ENCODE peak calls at places on chromosomes 12 and 14, in eight cellular contexts. G is HFFc6; H is germinal center; L is activated effector memory CD4-positive, alpha-beta T cell treated with anti-CD3 and anti-CD28 coated beads, Interleukin-2, amount 50 U/mL, for 16 hours; F is endothelial cell; V is OCI-LY7; Q is LoVo; W is kidney tubule cell. X is an unnamed sample.

GRCh38 chr14:64733899-64734298 is 29.7 kb downstream of the PLEKHG3 start:
- DNase-seq in G (no peak), H (no peak), L (no peak), F (no peak), V (no peak), Q (no peak), W (no peak), X (no peak)

GRCh38 chr12:62697893-62698292 is 231.3 kb downstream of the MON2 start:
- DNase-seq in G (no peak), H (no peak), L (no peak), F (no peak), V (no peak), Q (no peak), W (no peak), X (no peak)

GRCh38 chr12:27305673-27306504 is 26.7 kb upstream of the BMAL2 start:
- DNase-seq in G (peak), H (peak), L (no peak), F (no peak), V (peak), Q (peak), W (peak), X (no peak)

GRCh38 chr14:77663289-77663688 is 44.5 kb downstream of the ALKBH1 start:
- DNase-seq in G (peak), H (no peak), L (no peak), F (no peak), V (no peak), Q (no peak), W (peak), X (no peak)

GRCh38 chr12:130747867-130748740 is 32.0 kb upstream of the RIMBP2 start:
- DNase-seq in G (peak), H (peak), L (peak), F (peak), V (peak), Q (peak), W (peak), X (peak)

GRCh38 chr12:11154400-11154925 is 16.5 kb upstream of the SMIM10L1 start:
- DNase-seq in G (no peak), H (no peak), L (no peak), F (no peak), V (no peak), Q (no peak), W (no peak), X (no peak)

GRCh38 chr12:14514946-14515345 is 52.7 kb downstream of the PLBD1 start:
- DNase-seq in G (no peak), H (no peak), L (no peak), F (no peak), V (no peak), Q (no peak), W (no peak), X (no peak)

GRCh38 chr12:93060666-93061413 is 131.7 kb upstream of the EEA1 start:
- DNase-seq in G (no peak), H (no peak), L (no peak), F (no peak), V (no peak), Q (no peak), W (no peak), X (no peak)

GRCh38 chr14:60651936-60652673 is 2.8 kb upstream of the SIX1 start:
- DNase-seq in G (no peak), H (no peak), L (no peak), F (peak), V (no peak), Q (no peak), W (peak), X (no peak)

GRCh38 chr12:132376464-132376830 is 47.1 kb upstream of the GALNT9 start:
- DNase-seq in G (no peak), H (no peak), L (no peak), F (no peak), V (no peak), Q (no peak), W (no peak), X (no peak)

GRCh38 chr14:75440733-75441474 is 13.1 kb downstream of the JDP2 start:
- DNase-seq in G (peak), H (no peak), L (no peak), F (no peak), V (peak), Q (no peak), W (no peak), X (no peak)

GRCh38 chr14:75884198-75884611 is 97.6 kb downstream of the TGFB3 start:
- DNase-seq in G (peak), H (no peak), L (no peak), F (peak), V (no peak), Q (no peak), W (peak), X (no peak)

GRCh38 chr14:34851395-34851794 is 23.8 kb downstream of the BAZ1A start:
- DNase-seq in G (no peak), H (no peak), L (no peak), F (no peak), V (no peak), Q (no peak), W (no peak), X (no peak)

GRCh38 chr12:47789712-47790489 is 16.9 kb downstream of the SLC48A1 start:
- DNase-seq in G (no peak), H (no peak), L (no peak), F (no peak), V (no peak), Q (no peak), W (no peak), X (no peak)

GRCh38 chr12:77120695-77121094 is 55.3 kb upstream of the E2F7 start:
- DNase-seq in G (peak), H (no peak), L (no peak), F (no peak), V (no peak), Q (no peak), W (peak), X (no peak)

GRCh38 chr14:96165493-96166474 is 38.9 kb upstream of the BDKRB2 start:
- DNase-seq in G (no peak), H (no peak), L (peak), F (no peak), V (no peak), Q (peak), W (no peak), X (no peak)

GRCh38 chr12:6370994-6371754 is 4.2 kb downstream of the SCNN1A start:
- DNase-seq in G (peak), H (no peak), L (no peak), F (peak), V (no peak), Q (peak), W (peak), X (no peak)

GRCh38 chr12:74499192-74499591 is 38.4 kb upstream of the ATXN7L3B start:
- DNase-seq in G (no peak), H (no peak), L (no peak), F (no peak), V (no peak), Q (no peak), W (no peak), X (no peak)

GRCh38 chr12:97960741-97961608 is 498.4 kb downstream of the RMST start:
- DNase-seq in G (no peak), H (peak), L (no peak), F (peak), V (peak), Q (peak), W (peak), X (no peak)

GRCh38 chr12:1466481-1467260 is 127.7 kb downstream of the FBXL14 start:
- DNase-seq in G (no peak), H (no peak), L (no peak), F (no peak), V (no peak), Q (no peak), W (no peak), X (no peak)

GRCh38 chr14:97977711-97978261 is 1180.6 kb downstream of the VRK1 start:
- DNase-seq in G (no peak), H (no peak), L (peak), F (no peak), V (no peak), Q (no peak), W (peak), X (peak)

GRCh38 chr12:16984484-16984883 is 378.5 kb upstream of the LMO3 start:
- DNase-seq in G (no peak), H (no peak), L (no peak), F (no peak), V (peak), Q (no peak), W (no peak), X (no peak)

GRCh38 chr14:72740966-72741835 is 152.7 kb downstream of the DPF3 start:
- DNase-seq in G (no peak), H (no peak), L (no peak), F (no peak), V (no peak), Q (no peak), W (no peak), X (no peak)

GRCh38 chr14:75572104-75572503 is 6.3 kb upstream of the FLVCR2 start:
- DNase-seq in G (no peak), H (no peak), L (no peak), F (no peak), V (no peak), Q (no peak), W (no peak), X (no peak)

GRCh38 chr14:63438065-63438757 is 105.0 kb downstream of the PPP2R5E start:
- DNase-seq in G (peak), H (no peak), L (peak), F (no peak), V (peak), Q (peak), W (peak), X (no peak)

GRCh38 chr14:94748667-94749347 is 21.1 kb downstream of the GSC start:
- DNase-seq in G (no peak), H (peak), L (no peak), F (peak), V (peak), Q (peak), W (peak), X (no peak)

GRCh38 chr12:92107621-92108131 is 38.0 kb downstream of the BTG1 start:
- DNase-seq in G (no peak), H (no peak), L (no peak), F (no peak), V (no peak), Q (no peak), W (no peak), X (no peak)

GRCh38 chr14:104104006-104104901 is 18.8 kb downstream of the ASPG start:
- DNase-seq in G (no peak), H (no peak), L (peak), F (no peak), V (no peak), Q (no peak), W (no peak), X (no peak)

GRCh38 chr14:92549853-92550244 is 36.3 kb downstream of the RIN3 start:
- DNase-seq in G (peak), H (no peak), L (no peak), F (no peak), V (no peak), Q (no peak), W (no peak), X (no peak)

GRCh38 chr12:11653215-11653753 is 3.8 kb downstream of the ETV6 start:
- DNase-seq in G (no peak), H (no peak), L (peak), F (no peak), V (peak), Q (no peak), W (peak), X (no peak)

GRCh38 chr12:43208221-43208620 is 343.8 kb downstream of the ADAMTS20 start:
- DNase-seq in G (no peak), H (no peak), L (no peak), F (no peak), V (no peak), Q (no peak), W (peak), X (no peak)

GRCh38 chr12:21336656-21337055 is 1.9 kb upstream of the SLCO1A2 start:
- DNase-seq in G (no peak), H (no peak), L (no peak), F (no peak), V (no peak), Q (no peak), W (no peak), X (no peak)

GRCh38 chr12:53709671-53710070 is 17.6 kb downstream of the CALCOCO1 start:
- DNase-seq in G (no peak), H (no peak), L (no peak), F (no peak), V (no peak), Q (no peak), W (no peak), X (no peak)

GRCh38 chr14:96164861-96165490 is 39.7 kb upstream of the BDKRB2 start:
- DNase-seq in G (no peak), H (no peak), L (peak), F (no peak), V (no peak), Q (no peak), W (no peak), X (no peak)